ENCODE peak calls at places on chromosomes 4 and X, in four cellular contexts. One of them, this sample, is unnamed.

GRCh38 chrX:109952050-109952449 is 50.9 kb upstream of the TMEM164 start:
- DNase-seq in mesendoderm: peak; percentile 1
- DNase-seq in D721Med: no peak
- DNase-seq in mesothelial cell of epicardium: no peak
- DNase-seq in this sample: no peak

GRCh38 chr4:188661502-188661901 is 522.3 kb downstream of the TRIML1 start:
- DNase-seq in mesendoderm: no peak
- DNase-seq in D721Med: no peak
- DNase-seq in mesothelial cell of epicardium: no peak
- DNase-seq in this sample: peak; percentile 25

GRCh38 chr4:11397146-11397545 is 31.5 kb downstream of the HS3ST1 start:
- DNase-seq in mesendoderm: peak; percentile 74
- DNase-seq in D721Med: no peak
- DNase-seq in mesothelial cell of epicardium: no peak
- DNase-seq in this sample: no peak

GRCh38 chr4:132227349-132228165 is 921.5 kb upstream of the PCDH10 start:
- DNase-seq in mesendoderm: peak; percentile 73
- DNase-seq in D721Med: no peak
- DNase-seq in mesothelial cell of epicardium: peak; percentile 32
- DNase-seq in this sample: no peak

GRCh38 chr4:110119880-110120279 is 78.5 kb downstream of the ELOVL6 start:
- DNase-seq in mesendoderm: peak; percentile 61
- DNase-seq in D721Med: no peak
- DNase-seq in mesothelial cell of epicardium: no peak
- DNase-seq in this sample: peak; percentile 34

GRCh38 chr4:34178476-34178875 is 2065.8 kb downstream of the ARAP2 start:
- DNase-seq in mesendoderm: peak; percentile 79
- DNase-seq in D721Med: no peak
- DNase-seq in mesothelial cell of epicardium: no peak
- DNase-seq in this sample: no peak

GRCh38 chr4:165398570-165398969 is 19.8 kb downstream of the CPE start:
- DNase-seq in mesendoderm: peak; percentile 80
- DNase-seq in D721Med: peak; percentile 44
- DNase-seq in mesothelial cell of epicardium: no peak
- DNase-seq in this sample: no peak

GRCh38 chr4:75028196-75028854 is 95.4 kb downstream of the PARM1 start:
- DNase-seq in mesendoderm: no peak
- DNase-seq in D721Med: no peak
- DNase-seq in mesothelial cell of epicardium: no peak
- DNase-seq in this sample: no peak

GRCh38 chr4:173735585-173735984 is 205.6 kb upstream of the HAND2 start:
- DNase-seq in mesendoderm: no peak
- DNase-seq in D721Med: no peak
- DNase-seq in mesothelial cell of epicardium: no peak
- DNase-seq in this sample: no peak

GRCh38 chr4:124757121-124757520 is 44.6 kb upstream of the ANKRD50 start:
- DNase-seq in mesendoderm: no peak
- DNase-seq in D721Med: no peak
- DNase-seq in mesothelial cell of epicardium: no peak
- DNase-seq in this sample: no peak

GRCh38 chr4:84167579-84167978 is 331.5 kb downstream of the NKX6-1 start:
- DNase-seq in mesendoderm: peak; percentile 87
- DNase-seq in D721Med: peak; percentile 19
- DNase-seq in mesothelial cell of epicardium: no peak
- DNase-seq in this sample: no peak

GRCh38 chrX:9785944-9786741 is at the start of gene SHROOM2:
- DNase-seq in mesendoderm: no peak
- DNase-seq in D721Med: no peak
- DNase-seq in mesothelial cell of epicardium: peak; percentile 32
- DNase-seq in this sample: no peak

GRCh38 chr4:22170353-22170752 is 221.8 kb upstream of the KCNIP4 start:
- DNase-seq in mesendoderm: no peak
- DNase-seq in D721Med: no peak
- DNase-seq in mesothelial cell of epicardium: no peak
- DNase-seq in this sample: no peak

This sample was measured in AG08395.